ENCODE peak calls at places on chromosome 18, in five cellular contexts. One of them, this sample, is unnamed.

GRCh38 chr18:39555511-39555910 is 1989.9 kb upstream of the CELF4 start:
- DNase-seq in mammary epithelial cell: no peak
- DNase-seq in GM12865: no peak
- DNase-seq in fibroblast of pulmonary artery: peak; percentile 6
- DNase-seq in astrocyte of the cerebellum: no peak
- DNase-seq in this sample: no peak

GRCh38 chr18:54240629-54241107 is 16.2 kb upstream of the MBD2 start:
- DNase-seq in mammary epithelial cell: peak; percentile 46
- DNase-seq in GM12865: no peak
- DNase-seq in fibroblast of pulmonary artery: no peak
- DNase-seq in astrocyte of the cerebellum: no peak
- DNase-seq in this sample: peak; percentile 69

GRCh38 chr18:26948703-26949102 is 83.2 kb upstream of the AQP4 start:
- DNase-seq in mammary epithelial cell: no peak
- DNase-seq in GM12865: no peak
- DNase-seq in fibroblast of pulmonary artery: no peak
- DNase-seq in astrocyte of the cerebellum: no peak
- DNase-seq in this sample: no peak

GRCh38 chr18:49645836-49646235 is 84.0 kb downstream of the LIPG start:
- DNase-seq in mammary epithelial cell: peak; percentile 42
- DNase-seq in GM12865: no peak
- DNase-seq in fibroblast of pulmonary artery: peak; percentile 88
- DNase-seq in astrocyte of the cerebellum: no peak
- DNase-seq in this sample: peak; percentile 41

GRCh38 chr18:28767781-28768211 is 590.9 kb upstream of the CDH2 start:
- DNase-seq in mammary epithelial cell: peak; percentile 44
- DNase-seq in GM12865: no peak
- DNase-seq in fibroblast of pulmonary artery: peak; percentile 87
- DNase-seq in astrocyte of the cerebellum: peak; percentile 35
- DNase-seq in this sample: peak; percentile 52

GRCh38 chr18:21741511-21742322 is 1.1 kb downstream of the MIB1 start:
- DNase-seq in mammary epithelial cell: peak; percentile 23
- DNase-seq in GM12865: peak; percentile 45
- DNase-seq in fibroblast of pulmonary artery: peak; percentile 17
- DNase-seq in astrocyte of the cerebellum: no peak
- DNase-seq in this sample: peak; percentile 21

GRCh38 chr18:56574827-56575226 is 63.6 kb downstream of the TXNL1 start:
- DNase-seq in mammary epithelial cell: no peak
- DNase-seq in GM12865: no peak
- DNase-seq in fibroblast of pulmonary artery: peak; percentile 77
- DNase-seq in astrocyte of the cerebellum: no peak
- DNase-seq in this sample: peak; percentile 75

GRCh38 chr18:36496022-36496421 is 198.5 kb downstream of the FHOD3 start:
- DNase-seq in mammary epithelial cell: no peak
- DNase-seq in GM12865: peak; percentile 66
- DNase-seq in fibroblast of pulmonary artery: no peak
- DNase-seq in astrocyte of the cerebellum: no peak
- DNase-seq in this sample: no peak

GRCh38 chr18:33577688-33578370 is at the start of gene ASXL3:
- DNase-seq in mammary epithelial cell: no peak
- DNase-seq in GM12865: peak; percentile 7
- DNase-seq in fibroblast of pulmonary artery: peak; percentile 8
- DNase-seq in astrocyte of the cerebellum: no peak
- DNase-seq in this sample: no peak

GRCh38 chr18:79070486-79070885 is 1.3 kb downstream of the ATP9B start:
- DNase-seq in mammary epithelial cell: no peak
- DNase-seq in GM12865: no peak
- DNase-seq in fibroblast of pulmonary artery: no peak
- DNase-seq in astrocyte of the cerebellum: no peak
- DNase-seq in this sample: no peak

GRCh38 chr18:824179-824578 is 12.1 kb upstream of the YES1 start:
- DNase-seq in mammary epithelial cell: peak; percentile 19
- DNase-seq in GM12865: no peak
- DNase-seq in fibroblast of pulmonary artery: peak; percentile 72
- DNase-seq in astrocyte of the cerebellum: no peak
- DNase-seq in this sample: no peak

GRCh38 chr18:48186084-48186798 is 222.9 kb downstream of the ZBTB7C start:
- DNase-seq in mammary epithelial cell: peak; percentile 81
- DNase-seq in GM12865: no peak
- DNase-seq in fibroblast of pulmonary artery: no peak
- DNase-seq in astrocyte of the cerebellum: no peak
- DNase-seq in this sample: no peak

GRCh38 chr18:7856733-7857132 is 289.6 kb downstream of the PTPRM start:
- DNase-seq in mammary epithelial cell: peak; percentile 74
- DNase-seq in GM12865: no peak
- DNase-seq in fibroblast of pulmonary artery: no peak
- DNase-seq in astrocyte of the cerebellum: no peak
- DNase-seq in this sample: peak; percentile 32

GRCh38 chr18:11488175-11488574 is 121.2 kb upstream of the SLC35G4 start:
- DNase-seq in mammary epithelial cell: peak; percentile 63
- DNase-seq in GM12865: no peak
- DNase-seq in fibroblast of pulmonary artery: peak; percentile 40
- DNase-seq in astrocyte of the cerebellum: peak; percentile 20
- DNase-seq in this sample: peak; percentile 3

GRCh38 chr18:48802543-48803428 is 148.0 kb downstream of the SMAD7 start:
- DNase-seq in mammary epithelial cell: no peak
- DNase-seq in GM12865: no peak
- DNase-seq in fibroblast of pulmonary artery: no peak
- DNase-seq in astrocyte of the cerebellum: no peak
- DNase-seq in this sample: no peak

GRCh38 chr18:55743133-55743532 is 155.1 kb upstream of the TCF4 start:
- DNase-seq in mammary epithelial cell: no peak
- DNase-seq in GM12865: no peak
- DNase-seq in fibroblast of pulmonary artery: no peak
- DNase-seq in astrocyte of the cerebellum: no peak
- DNase-seq in this sample: peak; percentile 10

GRCh38 chr18:10559566-10560456 is 34.0 kb downstream of the NAPG start:
- DNase-seq in mammary epithelial cell: no peak
- DNase-seq in GM12865: peak; percentile 64
- DNase-seq in fibroblast of pulmonary artery: no peak
- DNase-seq in astrocyte of the cerebellum: no peak
- DNase-seq in this sample: no peak

GRCh38 chr18:51070545-51070944 is 40.5 kb downstream of the SMAD4 start:
- DNase-seq in mammary epithelial cell: peak; percentile 66
- DNase-seq in GM12865: no peak
- DNase-seq in fibroblast of pulmonary artery: peak; percentile 86
- DNase-seq in astrocyte of the cerebellum: peak; percentile 57
- DNase-seq in this sample: peak; percentile 72

GRCh38 chr18:78856569-78857200 is 122.9 kb upstream of the SALL3 start:
- DNase-seq in mammary epithelial cell: no peak
- DNase-seq in GM12865: no peak
- DNase-seq in fibroblast of pulmonary artery: no peak
- DNase-seq in astrocyte of the cerebellum: no peak
- DNase-seq in this sample: no peak

GRCh38 chr18:66510357-66511027 is 93.4 kb downstream of the CDH19 start:
- DNase-seq in mammary epithelial cell: peak; percentile 73
- DNase-seq in GM12865: no peak
- DNase-seq in fibroblast of pulmonary artery: peak; percentile 1
- DNase-seq in astrocyte of the cerebellum: no peak
- DNase-seq in this sample: no peak

GRCh38 chr18:25737710-25738251 is 352.6 kb downstream of the SS18 start:
- DNase-seq in mammary epithelial cell: peak; percentile 98
- DNase-seq in GM12865: no peak
- DNase-seq in fibroblast of pulmonary artery: peak; percentile 65
- DNase-seq in astrocyte of the cerebellum: peak; percentile 83
- DNase-seq in this sample: peak; percentile 21

GRCh38 chr18:67514465-67514864 is 2.1 kb downstream of the DSEL start:
- DNase-seq in mammary epithelial cell: no peak
- DNase-seq in GM12865: no peak
- DNase-seq in fibroblast of pulmonary artery: no peak
- DNase-seq in astrocyte of the cerebellum: no peak
- DNase-seq in this sample: peak; percentile 17

GRCh38 chr18:4755848-4756247 is 300.7 kb upstream of the DLGAP1 start:
- DNase-seq in mammary epithelial cell: no peak
- DNase-seq in GM12865: peak; percentile 78
- DNase-seq in fibroblast of pulmonary artery: no peak
- DNase-seq in astrocyte of the cerebellum: no peak
- DNase-seq in this sample: no peak

GRCh38 chr18:4748975-4749374 is 293.9 kb upstream of the DLGAP1 start:
- DNase-seq in mammary epithelial cell: no peak
- DNase-seq in GM12865: no peak
- DNase-seq in fibroblast of pulmonary artery: no peak
- DNase-seq in astrocyte of the cerebellum: no peak
- DNase-seq in this sample: no peak

GRCh38 chr18:4750392-4751346 is 295.6 kb upstream of the DLGAP1 start:
- DNase-seq in mammary epithelial cell: no peak
- DNase-seq in GM12865: peak; percentile 19
- DNase-seq in fibroblast of pulmonary artery: no peak
- DNase-seq in astrocyte of the cerebellum: no peak
- DNase-seq in this sample: no peak

GRCh38 chr18:4751523-4751922 is 296.4 kb upstream of the DLGAP1 start:
- DNase-seq in mammary epithelial cell: no peak
- DNase-seq in GM12865: no peak
- DNase-seq in fibroblast of pulmonary artery: no peak
- DNase-seq in astrocyte of the cerebellum: no peak
- DNase-seq in this sample: no peak
- TF ChIP-seq CTCF in mammary epithelial cell: no peak
- TF ChIP-seq CTCF in GM12865: no peak
- TF ChIP-seq CTCF in fibroblast of pulmonary artery: no peak
- TF ChIP-seq CTCF in astrocyte of the cerebellum: no peak
- TF ChIP-seq CTCF in this sample: no peak

GRCh38 chr18:76566987-76567386 is 71.9 kb upstream of the ZNF516 start:
- DNase-seq in mammary epithelial cell: no peak
- DNase-seq in GM12865: no peak
- DNase-seq in fibroblast of pulmonary artery: no peak
- DNase-seq in astrocyte of the cerebellum: no peak
- DNase-seq in this sample: no peak

GRCh38 chr18:76564117-76564516 is 69.1 kb upstream of the ZNF516 start:
- DNase-seq in mammary epithelial cell: peak; percentile 91
- DNase-seq in GM12865: no peak
- DNase-seq in fibroblast of pulmonary artery: peak; percentile 24
- DNase-seq in astrocyte of the cerebellum: peak; percentile 33
- DNase-seq in this sample: peak; percentile 41

GRCh38 chr18:76565238-76566173 is 70.5 kb upstream of the ZNF516 start:
- DNase-seq in mammary epithelial cell: peak; percentile 92
- DNase-seq in GM12865: peak; percentile 9
- DNase-seq in fibroblast of pulmonary artery: peak; percentile 92
- DNase-seq in astrocyte of the cerebellum: peak; percentile 84
- DNase-seq in this sample: peak; percentile 96

GRCh38 chr18:76562286-76562840 is 67.3 kb upstream of the ZNF516 start:
- DNase-seq in mammary epithelial cell: no peak
- DNase-seq in GM12865: no peak
- DNase-seq in fibroblast of pulmonary artery: no peak
- DNase-seq in astrocyte of the cerebellum: no peak
- DNase-seq in this sample: no peak

DNA sequence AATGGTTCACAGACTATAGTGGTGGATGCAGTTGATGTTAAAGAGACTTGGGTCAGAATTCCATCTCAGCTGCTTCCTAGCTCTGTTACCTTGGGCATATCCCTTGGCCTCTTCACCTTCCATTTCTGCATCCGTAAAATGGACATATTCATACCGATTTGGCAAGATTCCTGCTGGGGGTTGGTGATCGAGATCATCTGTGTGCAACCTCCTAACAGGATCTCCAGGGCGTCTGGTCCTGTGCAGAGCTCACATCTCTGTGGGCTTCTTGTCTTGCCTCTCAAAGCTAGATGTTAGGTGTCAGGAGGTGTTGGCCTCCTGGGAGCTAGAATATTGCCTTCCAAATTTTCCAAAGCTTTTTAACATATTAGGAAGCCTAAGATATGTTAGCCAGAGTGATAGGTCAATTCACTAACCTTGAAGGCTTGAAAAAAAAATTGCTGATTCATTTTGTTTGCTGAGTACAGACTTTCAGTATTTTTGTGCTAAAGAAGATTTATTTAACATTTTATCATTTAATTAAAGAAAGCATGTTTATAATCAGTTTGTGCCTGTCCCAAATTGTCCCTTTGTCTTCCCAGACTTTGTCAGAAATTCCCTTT is 69.7 kb upstream of the ZNF516 start:
- DNase-seq in mammary epithelial cell: peak; percentile 19
- DNase-seq in GM12865: no peak
- DNase-seq in fibroblast of pulmonary artery: no peak
- DNase-seq in astrocyte of the cerebellum: no peak
- DNase-seq in this sample: no peak
- H3K4me3 ChIP-seq in mammary epithelial cell: no peak overlapping the region
- H3K4me3 ChIP-seq in GM12865: no peak overlapping the region
- H3K4me3 ChIP-seq in fibroblast of pulmonary artery: peak overlapping the region; percentile 29
- H3K4me3 ChIP-seq in astrocyte of the cerebellum: no peak overlapping the region
- H3K4me3 ChIP-seq in this sample: peak overlapping the region; percentile 54

GRCh38 chr18:63443820-63444219 is 21.5 kb upstream of the VPS4B start:
- DNase-seq in mammary epithelial cell: peak; percentile 97
- DNase-seq in GM12865: no peak
- DNase-seq in fibroblast of pulmonary artery: no peak
- DNase-seq in astrocyte of the cerebellum: no peak
- DNase-seq in this sample: no peak

GRCh38 chr18:63438181-63438580 is 15.9 kb upstream of the VPS4B start:
- DNase-seq in mammary epithelial cell: no peak
- DNase-seq in GM12865: no peak
- DNase-seq in fibroblast of pulmonary artery: no peak
- DNase-seq in astrocyte of the cerebellum: no peak
- DNase-seq in this sample: no peak

GRCh38 chr18:63440219-63440618 is 17.9 kb upstream of the VPS4B start:
- DNase-seq in mammary epithelial cell: peak; percentile 70
- DNase-seq in GM12865: no peak
- DNase-seq in fibroblast of pulmonary artery: peak; percentile 8
- DNase-seq in astrocyte of the cerebellum: no peak
- DNase-seq in this sample: no peak

GRCh38 chr18:63439334-63439733 is 17.1 kb upstream of the VPS4B start:
- DNase-seq in mammary epithelial cell: peak; percentile 64
- DNase-seq in GM12865: peak; percentile 74
- DNase-seq in fibroblast of pulmonary artery: peak; percentile 83
- DNase-seq in astrocyte of the cerebellum: peak; percentile 65
- DNase-seq in this sample: peak; percentile 75

GRCh38 chr18:63440897-63441296 is 18.6 kb upstream of the VPS4B start:
- DNase-seq in mammary epithelial cell: no peak
- DNase-seq in GM12865: peak; percentile 42
- DNase-seq in fibroblast of pulmonary artery: no peak
- DNase-seq in astrocyte of the cerebellum: no peak
- DNase-seq in this sample: no peak
- TF ChIP-seq CTCF in mammary epithelial cell: no peak
- TF ChIP-seq CTCF in GM12865: no peak
- TF ChIP-seq CTCF in fibroblast of pulmonary artery: no peak
- TF ChIP-seq CTCF in astrocyte of the cerebellum: no peak
- TF ChIP-seq CTCF in this sample: no peak

DNA sequence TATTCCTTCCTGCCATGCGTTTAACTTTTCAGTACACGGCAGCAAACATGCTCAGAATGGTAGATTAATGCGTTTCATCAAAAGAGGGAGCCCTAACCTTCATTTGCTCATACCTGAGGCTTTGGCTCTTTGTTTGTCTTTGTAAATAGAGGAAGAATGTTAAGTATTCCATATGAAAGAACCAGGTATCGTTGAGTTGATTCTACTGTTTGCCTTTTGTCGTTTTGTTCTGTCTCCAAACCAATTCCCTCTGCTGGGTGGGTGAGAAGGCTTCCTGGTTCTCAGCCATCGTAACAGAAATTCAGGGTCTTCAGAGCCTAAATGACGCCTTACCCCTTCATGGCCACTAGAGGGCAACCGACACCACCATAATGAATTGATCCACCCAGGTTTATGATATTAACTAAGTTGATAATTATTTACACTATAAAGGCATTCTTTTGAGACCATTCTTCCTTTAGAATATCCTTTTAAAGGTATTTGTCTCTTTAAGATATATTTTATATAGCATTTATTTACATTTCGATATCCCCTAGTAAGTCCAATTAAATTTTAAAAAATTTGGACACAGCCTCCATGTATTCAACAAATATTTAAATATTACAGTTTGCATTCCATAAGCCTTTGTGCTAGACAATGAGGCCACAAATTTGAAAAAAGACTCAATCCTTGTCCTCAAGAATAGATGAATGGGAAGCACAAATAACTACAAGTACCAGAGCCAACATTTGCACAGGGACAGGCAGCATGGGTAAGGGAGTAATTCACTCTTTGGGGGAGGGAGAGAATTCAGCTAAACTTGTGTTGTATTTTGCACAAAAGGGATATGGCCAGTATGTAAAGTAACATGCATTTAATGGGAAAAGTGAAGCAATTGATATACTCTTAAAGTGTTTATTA is 48.1 kb downstream of the TIMM21 start:
- DNase-seq in mammary epithelial cell: peak; percentile 52
- DNase-seq in GM12865: peak; percentile 64
- DNase-seq in fibroblast of pulmonary artery: peak; percentile 81
- DNase-seq in astrocyte of the cerebellum: peak; percentile 52
- DNase-seq in this sample: peak; percentile 76
- H3K4me3 ChIP-seq in mammary epithelial cell: peak overlapping the region; percentile 42
- H3K4me3 ChIP-seq in GM12865: no peak overlapping the region
- H3K4me3 ChIP-seq in fibroblast of pulmonary artery: peak overlapping the region; percentile 43
- H3K4me3 ChIP-seq in astrocyte of the cerebellum: peak overlapping the region; percentile 20
- H3K4me3 ChIP-seq in this sample: peak overlapping the region; percentile 37

This sample was measured in fibroblast of villous mesenchyme.